ENCODE peak calls at places on chromosomes 13 and 19, in seven cellular contexts. Y, V, Q, D, M, P and A are unnamed samples.

GRCh38 chr13:26787961-26788360 is 27.4 kb upstream of the GPR12 start:
- DNase-seq in Y (no peak), V (no peak), Q (no peak), D (no peak), M (no peak), P (no peak), A (no peak)

GRCh38 chr19:8697671-8698432 is 743 bp downstream of the ACTL9 start:
- DNase-seq in Y (peak; percentile 17), V (no peak), Q (no peak), D (no peak), M (no peak), P (peak; percentile 61), A (no peak)

GRCh38 chr13:97397267-97397666 is 36.7 kb upstream of the RAP2A start:
- DNase-seq in Y (no peak), V (no peak), Q (no peak), D (no peak), M (no peak), P (no peak), A (no peak)

GRCh38 chr13:69935043-69935442 is 172.6 kb upstream of the ATXN8OS start:
- DNase-seq in Y (no peak), V (peak; percentile 5), Q (no peak), D (no peak), M (no peak), P (peak; percentile 9), A (no peak)

GRCh38 chr19:495440-496332 is 600 bp upstream of the MADCAM1 start:
- DNase-seq in Y (no peak), V (no peak), Q (peak; percentile 15), D (no peak), M (no peak), P (peak; percentile 84), A (no peak)

GRCh38 chr13:100657881-100658315 is 16.7 kb downstream of the TMTC4 start:
- DNase-seq in Y (no peak), V (no peak), Q (no peak), D (no peak), M (no peak), P (no peak), A (no peak)

GRCh38 chr13:76223999-76224398 is 587.9 kb downstream of the LMO7 start:
- DNase-seq in Y (no peak), V (no peak), Q (no peak), D (no peak), M (no peak), P (no peak), A (no peak)

GRCh38 chr19:46116121-46116520 is 8.4 kb downstream of the IGFL3 start:
- DNase-seq in Y (no peak), V (no peak), Q (no peak), D (no peak), M (no peak), P (no peak), A (no peak)

GRCh38 chr19:33171916-33172359 is 22.2 kb upstream of the LRP3 start:
- DNase-seq in Y (no peak), V (no peak), Q (no peak), D (no peak), M (peak; percentile 2), P (no peak), A (no peak)

GRCh38 chr19:504634-505033 is 2.7 kb upstream of the TPGS1 start:
- DNase-seq in Y (no peak), V (no peak), Q (no peak), D (no peak), M (no peak), P (no peak), A (no peak)

GRCh38 chr13:41454170-41454569 is 3.2 kb upstream of the RGCC start:
- DNase-seq in Y (no peak), V (no peak), Q (no peak), D (no peak), M (no peak), P (no peak), A (no peak)

GRCh38 chr13:92896842-92897241 is 329.8 kb upstream of the GPC6 start:
- DNase-seq in Y (no peak), V (peak; percentile 37), Q (no peak), D (no peak), M (no peak), P (peak; percentile 2), A (peak; percentile 4)

GRCh38 chr19:32781280-32781679 is 61.7 kb downstream of the TDRD12 start:
- DNase-seq in Y (no peak), V (no peak), Q (no peak), D (no peak), M (no peak), P (no peak), A (no peak)

GRCh38 chr19:32676895-32677359 is 1.3 kb downstream of the RGS9BP start:
- DNase-seq in Y (no peak), V (no peak), Q (no peak), D (no peak), M (no peak), P (no peak), A (no peak)

GRCh38 chr13:100541882-100542545 is 46.6 kb downstream of the GGACT start:
- DNase-seq in Y (no peak), V (no peak), Q (no peak), D (peak; percentile 24), M (no peak), P (no peak), A (peak; percentile 34)

GRCh38 chr13:100497394-100497793 is 91.2 kb downstream of the GGACT start:
- DNase-seq in Y (no peak), V (no peak), Q (no peak), D (no peak), M (no peak), P (no peak), A (no peak)

GRCh38 chr19:35561436-35561835 is 2.0 kb downstream of the ATP4A start:
- DNase-seq in Y (no peak), V (no peak), Q (no peak), D (no peak), M (no peak), P (no peak), A (no peak)

GRCh38 chr19:55519461-55520311 is 17.2 kb downstream of the SBK2 start:
- DNase-seq in Y (no peak), V (peak; percentile 11), Q (no peak), D (peak; percentile 87), M (no peak), P (no peak), A (peak; percentile 28)

DNA sequence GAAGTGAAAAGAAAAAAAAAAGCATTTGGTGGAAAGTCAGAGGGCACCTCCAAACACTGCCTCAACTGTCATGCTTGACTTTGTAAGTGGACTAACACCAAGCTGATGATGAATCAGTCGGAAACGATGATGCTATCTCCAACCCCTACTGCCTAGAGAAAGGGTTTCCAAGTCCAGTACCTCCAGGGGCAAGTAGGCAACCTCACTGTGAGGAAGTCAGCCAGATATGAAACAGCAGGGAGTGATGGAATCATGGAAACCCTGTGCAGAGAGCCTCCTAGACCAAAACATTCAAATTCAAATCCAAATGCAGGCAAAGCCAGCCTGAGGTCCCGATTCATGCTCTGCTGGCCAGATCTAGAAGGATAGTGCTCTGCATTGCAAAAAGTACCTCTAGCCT is 100.9 kb upstream of the SERP2 start:
- DNase-seq in Y (no peak), V (no peak), Q (no peak), D (no peak), M (no peak), P (no peak), A (no peak)
- H3K27ac ChIP-seq in Y (no peak overlapping the region), V (no peak overlapping the region), Q (no peak overlapping the region), D (no peak overlapping the region), M (peak overlapping the region; percentile 67), P (no peak overlapping the region), A (no peak overlapping the region)

DNA sequence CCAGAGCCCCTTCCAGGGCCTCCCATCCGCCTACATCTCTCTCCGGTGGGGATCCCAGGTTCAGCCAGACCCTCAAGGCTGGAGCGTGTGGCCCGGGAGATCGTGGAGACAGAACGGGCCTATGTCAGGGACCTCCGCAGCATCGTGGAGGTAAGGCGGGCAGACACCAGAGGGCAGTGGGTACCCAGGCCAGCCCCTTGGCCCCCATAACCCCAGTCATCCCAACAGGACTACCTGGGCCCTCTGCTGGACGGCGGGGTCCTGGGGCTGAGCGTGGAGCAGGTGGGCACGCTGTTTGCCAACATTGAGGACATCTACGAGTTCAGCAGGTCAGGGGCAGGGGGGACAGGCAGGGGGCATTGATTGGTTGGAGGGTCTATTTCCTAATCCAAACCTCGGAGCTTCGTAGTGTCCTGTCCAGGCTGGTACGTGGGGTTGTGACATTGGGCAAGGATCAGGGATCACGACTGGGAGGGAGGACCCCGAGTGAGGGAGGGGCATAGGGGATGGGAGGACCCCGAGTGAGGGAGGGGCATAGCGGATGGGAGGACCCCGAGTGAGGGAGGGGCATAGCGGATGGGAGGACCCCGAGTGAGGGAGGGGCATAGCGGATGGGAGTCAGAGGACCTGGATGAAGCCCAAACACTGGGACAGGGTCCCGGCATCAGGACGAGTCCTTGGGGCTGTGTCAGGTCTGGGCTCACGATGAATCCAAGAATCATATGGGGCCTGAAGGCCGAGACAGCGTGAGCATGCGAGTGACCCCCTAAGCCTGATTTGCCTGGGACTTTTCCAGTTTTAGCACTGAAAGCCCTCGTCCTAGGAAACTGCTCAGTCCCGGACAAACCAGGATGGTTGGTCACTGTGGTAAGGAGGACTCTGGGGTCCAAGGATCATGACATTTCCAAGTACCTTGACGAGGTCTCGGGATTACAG is 2.9 kb downstream of the PLEKHG2 start:
- DNase-seq in Y (no peak), V (no peak), Q (no peak), D (no peak), M (no peak), P (no peak), A (no peak)
- H3K27ac ChIP-seq in Y (no peak overlapping the region), V (no peak overlapping the region), Q (peak overlapping the region; percentile 100), D (no peak overlapping the region), M (peak overlapping the region; percentile 20), P (no peak overlapping the region), A (peak overlapping the region; percentile 100)

DNA sequence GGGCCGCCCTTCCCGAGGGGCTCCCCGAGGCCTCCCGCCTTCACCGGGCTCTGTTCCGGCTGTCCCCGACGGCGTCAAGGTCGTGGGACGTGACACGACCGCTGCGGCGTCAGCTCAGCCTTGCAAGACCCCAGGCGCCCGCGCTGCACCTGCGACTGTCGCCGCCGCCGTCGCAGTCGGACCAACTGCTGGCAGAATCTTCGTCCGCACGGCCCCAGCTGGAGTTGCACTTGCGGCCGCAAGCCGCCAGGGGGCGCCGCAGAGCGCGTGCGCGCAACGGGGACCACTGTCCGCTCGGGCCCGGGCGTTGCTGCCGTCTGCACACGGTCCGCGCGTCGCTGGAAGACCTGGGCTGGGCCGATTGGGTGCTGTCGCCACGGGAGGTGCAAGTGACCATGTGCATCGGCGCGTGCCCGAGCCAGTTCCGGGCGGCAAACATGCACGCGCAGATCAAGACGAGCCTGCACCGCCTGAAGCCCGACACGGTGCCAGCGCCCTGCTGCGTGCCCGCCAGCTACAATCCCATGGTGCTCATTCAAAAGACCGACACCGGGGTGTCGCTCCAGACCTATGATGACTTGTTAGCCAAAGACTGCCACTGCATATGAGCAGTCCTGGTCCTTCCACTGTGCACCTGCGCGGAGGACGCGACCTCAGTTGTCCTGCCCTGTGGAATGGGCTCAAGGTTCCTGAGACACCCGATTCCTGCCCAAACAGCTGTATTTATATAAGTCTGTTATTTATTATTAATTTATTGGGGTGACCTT is 2.6 kb downstream of the GDF15 start:
- DNase-seq in Y (peak; percentile 81), V (peak; percentile 52), Q (peak; percentile 84), D (no peak), M (peak; percentile 92), P (peak; percentile 98), A (peak; percentile 74)
- H3K27ac ChIP-seq in Y (no peak overlapping the region), V (peak overlapping the region; percentile 80), Q (peak overlapping the region; percentile 10), D (peak overlapping the region; percentile 85), M (no peak overlapping the region), P (no peak overlapping the region), A (peak overlapping the region; percentile 51)

DNA sequence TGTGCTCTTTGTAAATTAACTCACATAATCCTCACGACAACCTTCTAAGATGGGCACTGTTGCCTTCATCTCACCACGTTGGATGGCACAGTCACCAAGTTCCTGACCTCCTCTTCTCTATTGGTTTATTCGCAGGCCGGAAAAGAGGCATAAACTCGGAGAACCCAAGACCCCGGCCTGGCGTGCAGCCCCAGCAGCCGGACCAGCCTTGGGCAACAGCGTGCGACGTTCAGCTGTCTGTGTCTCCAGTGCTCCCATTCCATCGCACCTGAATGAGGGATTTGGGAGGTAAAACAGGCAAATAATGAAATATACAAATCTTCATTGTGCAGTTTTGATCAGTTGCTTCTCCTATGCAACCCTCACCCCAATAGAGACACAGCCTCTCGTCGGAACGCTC is 34.5 kb upstream of the GAS6 start:
- DNase-seq in Y (no peak), V (no peak), Q (no peak), D (no peak), M (no peak), P (no peak), A (no peak)
- H3K27ac ChIP-seq in Y (no peak overlapping the region), V (no peak overlapping the region), Q (no peak overlapping the region), D (peak overlapping the region; percentile 92), M (no peak overlapping the region), P (no peak overlapping the region), A (peak overlapping the region; percentile 84)